ENCODE peak calls at places on chromosomes 12 and 14, in six cellular contexts. I is testis, Y is tibial nerve, J is IMR-90, R is ovary, T is A549. O is an unnamed sample.

GRCh38 chr12:125696044-125696443 is 630.8 kb downstream of the AACS start:
- DNase-seq in I (no peak), Y (no peak), J (no peak), R (no peak), T (no peak), O (no peak)

GRCh38 chr14:74438351-74438915 is 12.4 kb upstream of the SYNDIG1L start:
- DNase-seq in I (no peak), Y (no peak), J (no peak), R (no peak), T (no peak), O (no peak)

GRCh38 chr14:53011053-53011462 is 60.2 kb upstream of the FERMT2 start:
- DNase-seq in I (peak), Y (peak), J (peak), R (peak), T (peak), O (no peak)

GRCh38 chr14:77053046-77053841 is 24.7 kb upstream of the IRF2BPL start:
- DNase-seq in I (peak), Y (peak), J (peak), R (peak), T (peak), O (peak)

GRCh38 chr12:108801736-108802665 is 55.4 kb downstream of the SSH1 start:
- DNase-seq in I (no peak), Y (peak), J (peak), R (peak), T (no peak), O (no peak)

GRCh38 chr12:101372431-101372830 is 35.1 kb downstream of the ARL1 start:
- DNase-seq in I (no peak), Y (no peak), J (no peak), R (no peak), T (no peak), O (no peak)

GRCh38 chr12:25155031-25155576 is 39.9 kb downstream of the DNAI7 start:
- DNase-seq in I (no peak), Y (no peak), J (peak), R (no peak), T (peak), O (peak)

GRCh38 chr12:67651380-67651695 is 2.8 kb downstream of the DYRK2 start:
- DNase-seq in I (no peak), Y (no peak), J (peak), R (no peak), T (peak), O (peak)

GRCh38 chr12:122862872-122863701 is 27.8 kb downstream of the HIP1R start:
- DNase-seq in I (no peak), Y (no peak), J (no peak), R (no peak), T (no peak), O (no peak)

GRCh38 chr12:15726029-15726756 is 63.0 kb downstream of the EPS8 start:
- DNase-seq in I (no peak), Y (no peak), J (no peak), R (no peak), T (no peak), O (peak)

GRCh38 chr12:49483621-49484020 is 55.2 kb upstream of the KCNH3 start:
- DNase-seq in I (no peak), Y (no peak), J (no peak), R (no peak), T (no peak), O (no peak)

GRCh38 chr12:26374934-26375333 is 179.6 kb downstream of the SSPN start:
- DNase-seq in I (no peak), Y (no peak), J (peak), R (no peak), T (no peak), O (no peak)

GRCh38 chr12:20807192-20808080 is 3.1 kb upstream of the SLCO1B3 start:
- DNase-seq in I (no peak), Y (no peak), J (no peak), R (no peak), T (no peak), O (no peak)

GRCh38 chr12:751192-751827 is 1.1 kb upstream of the WNK1 start:
- DNase-seq in I (peak), Y (peak), J (peak), R (peak), T (peak), O (peak)
- TF ChIP-seq POLR2A in I (no peak), Y (no peak), J (no peak), R (peak), T (peak), O (peak)

GRCh38 chr12:32400866-32401265 is 1.5 kb downstream of the FGD4 start:
- DNase-seq in I (no peak), Y (no peak), J (no peak), R (no peak), T (no peak), O (no peak)
- TF ChIP-seq POLR2A in I (no peak), Y (no peak), J (no peak), R (no peak), T (no peak), O (no peak)

DNA sequence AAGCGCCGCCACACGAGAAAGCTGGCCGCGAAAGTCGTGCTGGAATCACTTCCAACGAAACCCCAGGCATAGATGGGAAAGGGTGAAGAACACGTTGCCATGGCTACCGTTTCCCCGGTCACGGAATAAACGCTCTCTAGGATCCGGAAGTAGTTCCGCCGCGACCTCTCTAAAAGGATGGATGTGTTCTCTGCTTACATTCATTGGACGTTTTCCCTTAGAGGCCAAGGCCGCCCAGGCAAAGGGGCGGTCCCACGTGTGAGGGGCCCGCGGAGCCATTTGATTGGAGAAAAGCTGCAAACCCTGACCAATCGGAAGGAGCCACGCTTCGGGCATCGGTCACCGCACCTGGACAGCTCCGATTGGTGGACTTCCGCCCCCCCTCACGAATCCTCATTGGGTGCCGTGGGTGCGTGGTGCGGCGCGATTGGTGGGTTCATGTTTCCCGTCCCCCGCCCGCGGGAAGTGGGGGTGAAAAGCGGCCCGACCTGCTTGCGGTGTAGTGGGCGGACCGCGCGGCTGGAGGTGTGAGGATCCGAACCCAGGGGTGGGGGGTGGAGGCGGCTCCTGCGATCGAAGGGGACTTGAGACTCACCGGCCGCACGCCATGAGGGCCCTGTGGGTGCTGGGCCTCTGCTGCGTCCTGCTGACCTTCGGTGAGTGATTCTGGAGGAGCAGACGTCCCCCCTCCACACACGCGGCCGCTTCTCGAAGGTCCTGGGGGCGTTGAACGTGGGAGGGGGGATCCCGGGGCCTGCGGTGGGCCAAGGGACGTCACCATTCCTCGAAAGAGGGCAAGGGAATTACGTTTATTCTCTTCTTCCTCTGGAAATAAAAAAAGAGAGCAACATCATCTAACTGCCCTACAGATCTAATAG is at the start of gene HSP90B1:
- DNase-seq in I (peak), Y (peak), J (peak), R (peak), T (peak), O (peak)
- TF ChIP-seq POLR2A in I (peak), Y (peak), J (peak), R (peak), T (peak), O (peak)

GRCh38 chr12:124567035-124567672 is at the start of gene NCOR2:
- DNase-seq in I (no peak), Y (no peak), J (no peak), R (peak), T (no peak), O (peak)
- TF ChIP-seq POLR2A in I (no peak), Y (peak), J (no peak), R (no peak), T (peak), O (peak)

DNA sequence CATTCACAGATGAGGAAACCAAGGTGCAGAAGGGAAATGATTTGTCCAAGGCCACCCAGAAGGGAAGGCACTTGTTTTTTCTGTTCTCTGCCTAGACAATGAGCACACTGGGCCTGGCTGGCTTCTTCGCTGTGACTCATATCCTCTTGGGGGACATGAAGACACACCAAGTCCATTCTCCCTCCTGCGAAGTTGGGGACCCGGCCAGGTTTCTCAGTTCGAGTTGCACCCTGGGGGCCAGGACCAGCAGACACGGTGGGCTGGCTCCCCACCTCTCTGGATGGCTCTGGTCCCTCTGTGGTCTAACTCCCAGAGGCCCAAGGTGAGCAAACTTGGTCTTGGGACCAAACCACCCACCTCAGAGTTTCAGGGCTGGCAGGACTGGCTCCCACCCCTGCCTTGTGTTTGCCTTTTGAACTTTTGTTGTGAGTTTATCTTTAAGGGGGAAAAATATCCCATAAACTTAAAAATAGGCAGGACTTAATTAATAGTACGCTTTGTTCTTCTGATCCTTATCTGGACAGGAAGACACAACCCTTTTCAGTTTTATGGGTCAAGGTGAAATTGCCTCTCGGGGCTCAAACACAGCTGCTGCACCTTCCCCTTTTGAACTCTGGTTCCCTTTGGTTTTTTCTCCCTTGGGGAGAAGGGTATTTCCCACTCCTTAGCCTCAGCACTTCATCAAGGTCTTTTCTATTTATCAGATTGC is 9.0 kb upstream of the MLEC start:
- DNase-seq in I (no peak), Y (no peak), J (no peak), R (no peak), T (peak), O (peak)
- TF ChIP-seq POLR2A in I (no peak), Y (no peak), J (no peak), R (no peak), T (no peak), O (no peak)

GRCh38 chr12:131157739-131158138 is 204.0 kb downstream of the ADGRD1 start:
- DNase-seq in I (no peak), Y (no peak), J (no peak), R (no peak), T (no peak), O (no peak)

GRCh38 chr12:131163189-131163738 is 209.6 kb downstream of the ADGRD1 start:
- DNase-seq in I (no peak), Y (no peak), J (no peak), R (no peak), T (no peak), O (no peak)

GRCh38 chr12:131159660-131160059 is 206.0 kb downstream of the ADGRD1 start:
- DNase-seq in I (no peak), Y (no peak), J (no peak), R (no peak), T (peak), O (no peak)

GRCh38 chr12:131164096-131164872 is 210.6 kb downstream of the ADGRD1 start:
- DNase-seq in I (peak), Y (no peak), J (no peak), R (no peak), T (peak), O (peak)

DNA sequence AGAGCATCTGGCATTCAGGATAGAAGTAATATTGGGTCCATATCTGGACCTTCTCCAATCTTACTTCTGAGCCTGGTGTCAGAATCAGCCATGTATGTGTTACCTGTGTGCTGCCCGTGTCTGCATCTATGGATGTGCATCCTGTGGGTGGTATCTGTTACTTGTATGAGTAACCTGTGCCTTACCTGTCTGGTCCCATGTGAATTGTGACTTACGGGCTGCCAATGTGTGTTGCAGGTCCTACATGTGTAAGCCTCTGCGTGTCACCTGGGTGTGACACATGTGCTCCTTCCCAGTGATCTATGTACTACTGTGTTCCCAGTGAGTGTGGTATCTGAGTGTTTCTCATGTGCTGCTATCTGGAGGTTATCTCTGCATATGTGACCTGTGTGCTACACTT is 208.4 kb downstream of the ADGRD1 start:
- DNase-seq in I (no peak), Y (no peak), J (no peak), R (no peak), T (no peak), O (no peak)
- TF ChIP-seq POLR2A in I (no peak), Y (no peak), J (no peak), R (no peak), T (no peak), O (no peak)

GRCh38 chr12:57203791-57204190 is 12.8 kb upstream of the NXPH4 start:
- DNase-seq in I (no peak), Y (no peak), J (no peak), R (no peak), T (no peak), O (no peak)

GRCh38 chr12:57205186-57205585 is 11.4 kb upstream of the NXPH4 start:
- DNase-seq in I (no peak), Y (no peak), J (no peak), R (no peak), T (no peak), O (no peak)

GRCh38 chr12:57204454-57204853 is 12.1 kb upstream of the NXPH4 start:
- DNase-seq in I (no peak), Y (no peak), J (no peak), R (no peak), T (no peak), O (no peak)

GRCh38 chr12:57208116-57208945 is 8.3 kb upstream of the NXPH4 start:
- DNase-seq in I (no peak), Y (no peak), J (no peak), R (no peak), T (no peak), O (no peak)

GRCh38 chr12:57205931-57206330 is 10.7 kb upstream of the NXPH4 start:
- DNase-seq in I (no peak), Y (no peak), J (no peak), R (no peak), T (no peak), O (no peak)
- TF ChIP-seq POLR2A in I (no peak), Y (no peak), J (no peak), R (no peak), T (no peak), O (no peak)